ENCODE peak calls at places on chromosomes 4 and X, in ten cellular contexts. I, D, R, L, X, S, E, O, Y and C are unnamed samples.

GRCh38 chr4:79255793-79256192 is 70.1 kb downstream of the NAA11 start:
- DNase-seq in I (no peak), D (no peak), R (no peak), L (no peak), X (no peak), S (no peak), E (no peak), O (no peak), Y (no peak), C (no peak)

GRCh38 chr4:98614655-98615054 is 43.8 kb downstream of the TSPAN5 start:
- DNase-seq in I (no peak), D (no peak), R (no peak), L (no peak), X (no peak), S (no peak), E (no peak), O (no peak), Y (no peak), C (no peak)

GRCh38 chrX:77731821-77732419 is 54.1 kb downstream of the ATRX start:
- DNase-seq in I (no peak), D (no peak), R (no peak), L (no peak), X (no peak), S (no peak), E (no peak), O (no peak), Y (no peak), C (peak)

GRCh38 chr4:52288212-52288611 is 237.1 kb downstream of the SPATA18 start:
- DNase-seq in I (no peak), D (no peak), R (no peak), L (no peak), X (no peak), S (no peak), E (no peak), O (no peak), Y (no peak), C (no peak)

GRCh38 chr4:108130955-108131354 is 37.8 kb downstream of the LEF1 start:
- DNase-seq in I (no peak), D (no peak), R (no peak), L (no peak), X (no peak), S (no peak), E (no peak), O (no peak), Y (no peak), C (no peak)

GRCh38 chrX:1749499-1749898 is 134.6 kb downstream of the ASMT start:
- DNase-seq in I (no peak), D (no peak), R (no peak), L (no peak), X (no peak), S (no peak), E (no peak), O (no peak), Y (no peak), C (no peak)

GRCh38 chrX:148517191-148517590 is 16.8 kb downstream of the AFF2 start:
- DNase-seq in I (no peak), D (no peak), R (no peak), L (no peak), X (no peak), S (peak), E (no peak), O (no peak), Y (no peak), C (no peak)

GRCh38 chr4:99285387-99285786 is 5.4 kb downstream of the ADH1A start:
- DNase-seq in I (no peak), D (no peak), R (no peak), L (no peak), X (no peak), S (no peak), E (no peak), O (no peak), Y (no peak), C (no peak)

GRCh38 chrX:85928606-85929005 is 118.8 kb downstream of the CHM start:
- DNase-seq in I (no peak), D (no peak), R (no peak), L (no peak), X (no peak), S (no peak), E (no peak), O (no peak), Y (no peak), C (no peak)

GRCh38 chrX:86137071-86137470 is 11.2 kb upstream of the DACH2 start:
- DNase-seq in I (no peak), D (peak), R (no peak), L (no peak), X (no peak), S (peak), E (no peak), O (no peak), Y (no peak), C (no peak)

GRCh38 chr4:156634612-156635011 is 337.0 kb downstream of the PDGFC start:
- DNase-seq in I (no peak), D (peak), R (no peak), L (no peak), X (no peak), S (peak), E (no peak), O (no peak), Y (no peak), C (no peak)

DNA sequence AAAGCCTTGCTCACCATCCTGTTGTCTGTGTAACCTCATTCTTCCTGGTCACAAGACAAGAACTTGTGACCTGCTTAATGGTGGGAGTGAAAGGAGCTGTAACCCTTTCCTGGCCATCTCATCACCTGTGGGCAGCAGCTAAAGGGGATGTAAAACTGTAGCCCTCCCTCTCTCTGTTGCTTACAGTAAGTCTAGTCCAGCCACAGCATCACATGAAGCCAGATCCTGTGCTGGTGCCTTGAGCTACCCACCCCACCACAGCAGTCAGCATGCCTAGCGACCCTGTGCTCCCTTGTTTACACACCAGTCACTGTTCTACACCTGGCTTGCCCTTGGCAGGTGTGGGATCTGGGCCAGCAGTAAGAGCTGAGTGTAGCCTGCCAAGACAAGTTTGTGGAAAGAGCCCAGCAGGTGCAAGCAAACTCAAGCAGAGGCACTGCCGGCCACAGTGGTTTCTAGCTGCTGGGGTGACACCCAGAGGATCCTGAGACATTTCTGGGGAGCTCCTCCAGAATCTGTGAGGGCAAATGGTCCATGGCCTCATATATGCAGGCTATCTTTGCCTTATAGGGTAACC is 41.0 kb downstream of the UGT2B28 start:
- DNase-seq in I (no peak), D (no peak), R (no peak), L (peak), X (peak), S (no peak), E (no peak), O (no peak), Y (no peak), C (no peak)
- H3K4me3 ChIP-seq in I (no peak), D (no peak), R (no peak), L (no peak), X (no peak), S (no peak), E (no peak), O (no peak), Y (no peak), C (no peak)

GRCh38 chr4:169085015-169085414 is 75.0 kb upstream of the CBR4 start:
- DNase-seq in I (no peak), D (no peak), R (no peak), L (no peak), X (no peak), S (no peak), E (no peak), O (no peak), Y (no peak), C (no peak)
- TF ChIP-seq CTCF in I (no peak), D (no peak), R (no peak), L (no peak), X (no peak), S (no peak), E (no peak), O (no peak), Y (no peak), C (no peak)

GRCh38 chr4:37482236-37482635 is 203.9 kb downstream of the RELL1 start:
- DNase-seq in I (no peak), D (no peak), R (no peak), L (no peak), X (no peak), S (no peak), E (no peak), O (peak), Y (no peak), C (no peak)
- H3K27ac ChIP-seq in I (no peak), D (no peak), R (no peak), L (no peak), X (no peak), S (no peak), E (no peak), O (no peak), Y (no peak), C (no peak)

GRCh38 chr4:88219099-88219498 is 60.7 kb upstream of the ABCG2 start:
- DNase-seq in I (peak), D (peak), R (no peak), L (no peak), X (no peak), S (peak), E (no peak), O (no peak), Y (peak), C (peak)
- H3K4me3 ChIP-seq in I (no peak), D (no peak), R (no peak), L (no peak), X (no peak), S (no peak), E (peak), O (no peak), Y (no peak), C (no peak)

GRCh38 chrX:71254092-71254941 is at the start of gene ZMYM3:
- DNase-seq in I (peak), D (peak), R (peak), L (peak), X (peak), S (peak), E (peak), O (peak), Y (peak), C (peak)
- TF ChIP-seq CTCF in I (no peak), D (no peak), R (peak), L (no peak), X (no peak), S (no peak), E (no peak), O (no peak), Y (no peak), C (no peak)

GRCh38 chr4:89469930-89470375 is 162.4 kb upstream of the GPRIN3 start:
- DNase-seq in I (no peak), D (peak), R (no peak), L (no peak), X (no peak), S (peak), E (no peak), O (no peak), Y (peak), C (no peak)
- H3K27ac ChIP-seq in I (no peak), D (peak), R (peak), L (peak), X (no peak), S (peak), E (no peak), O (no peak), Y (peak), C (no peak)

GRCh38 chr4:112944006-112944405 is 105.4 kb upstream of the ANK2 start:
- DNase-seq in I (no peak), D (no peak), R (no peak), L (no peak), X (no peak), S (no peak), E (no peak), O (no peak), Y (no peak), C (no peak)
- H3K4me3 ChIP-seq in I (no peak), D (no peak), R (no peak), L (no peak), X (no peak), S (no peak), E (no peak), O (no peak), Y (no peak), C (no peak)